ENCODE peak calls at places on chromosomes 13 and 19, in eight cellular contexts. Z is CD8-positive, alpha-beta T cell; I is astrocyte; B is hepatocyte; M is left lung; L is spleen; O is H1; K is neuronal stem cell. X is an unnamed sample.

GRCh38 chr19:5893907-5894703 is 9.5 kb downstream of the NDUFA11 start:
- DNase-seq in Z (no peak), I (no peak), B (no peak), M (no peak), L (peak; percentile 78), O (no peak), K (no peak), X (no peak)

GRCh38 chr19:23436944-23437343 is 41.7 kb upstream of the ZNF91 start:
- DNase-seq in Z (no peak), I (no peak), B (no peak), M (no peak), L (no peak), O (peak; percentile 47), K (no peak), X (no peak)

GRCh38 chr13:90532861-90533260 is 814.6 kb upstream of the MIR17HG start:
- DNase-seq in Z (no peak), I (no peak), B (no peak), M (no peak), L (no peak), O (no peak), K (no peak), X (no peak)

GRCh38 chr13:49497272-49497671 is 1.5 kb downstream of the PHF11 start:
- DNase-seq in Z (no peak), I (no peak), B (no peak), M (no peak), L (no peak), O (no peak), K (no peak), X (no peak)

GRCh38 chr13:109873351-109874123 is 87.2 kb upstream of the IRS2 start:
- DNase-seq in Z (no peak), I (no peak), B (no peak), M (no peak), L (no peak), O (no peak), K (no peak), X (no peak)

GRCh38 chr19:28435551-28436261 is 777.2 kb downstream of the UQCRFS1 start:
- DNase-seq in Z (no peak), I (no peak), B (no peak), M (no peak), L (no peak), O (no peak), K (no peak), X (no peak)

GRCh38 chr19:30877591-30878230 is 471.5 kb downstream of the TSHZ3 start:
- DNase-seq in Z (no peak), I (no peak), B (no peak), M (no peak), L (no peak), O (no peak), K (no peak), X (no peak)

GRCh38 chr13:110187501-110188161 is 119.3 kb downstream of the COL4A1 start:
- DNase-seq in Z (no peak), I (peak; percentile 86), B (peak; percentile 70), M (no peak), L (no peak), O (no peak), K (no peak), X (no peak)

GRCh38 chr19:48862827-48863226 is 5.6 kb downstream of the PLEKHA4 start:
- DNase-seq in Z (no peak), I (no peak), B (no peak), M (no peak), L (no peak), O (no peak), K (no peak), X (no peak)

GRCh38 chr19:40256511-40256910 is 28.6 kb downstream of the AKT2 start:
- DNase-seq in Z (no peak), I (no peak), B (no peak), M (peak; percentile 40), L (no peak), O (no peak), K (no peak), X (no peak)
- H3K27ac ChIP-seq in Z (no peak overlapping the region), I (no peak overlapping the region), B (no peak overlapping the region), M (no peak overlapping the region), L (no peak overlapping the region), O (no peak overlapping the region), K (no peak overlapping the region), X (no peak overlapping the region)

GRCh38 chr19:18233224-18233825 is 7.1 kb upstream of the PDE4C start:
- DNase-seq in Z (no peak), I (peak; percentile 19), B (peak; percentile 88), M (peak; percentile 86), L (no peak), O (peak; percentile 95), K (no peak), X (peak; percentile 52)
- H3K4me3 ChIP-seq in Z (no peak overlapping the region), I (no peak overlapping the region), B (no peak overlapping the region), M (no peak overlapping the region), L (no peak overlapping the region), O (peak overlapping the region; percentile 54), K (no peak overlapping the region), X (no peak overlapping the region)

DNA sequence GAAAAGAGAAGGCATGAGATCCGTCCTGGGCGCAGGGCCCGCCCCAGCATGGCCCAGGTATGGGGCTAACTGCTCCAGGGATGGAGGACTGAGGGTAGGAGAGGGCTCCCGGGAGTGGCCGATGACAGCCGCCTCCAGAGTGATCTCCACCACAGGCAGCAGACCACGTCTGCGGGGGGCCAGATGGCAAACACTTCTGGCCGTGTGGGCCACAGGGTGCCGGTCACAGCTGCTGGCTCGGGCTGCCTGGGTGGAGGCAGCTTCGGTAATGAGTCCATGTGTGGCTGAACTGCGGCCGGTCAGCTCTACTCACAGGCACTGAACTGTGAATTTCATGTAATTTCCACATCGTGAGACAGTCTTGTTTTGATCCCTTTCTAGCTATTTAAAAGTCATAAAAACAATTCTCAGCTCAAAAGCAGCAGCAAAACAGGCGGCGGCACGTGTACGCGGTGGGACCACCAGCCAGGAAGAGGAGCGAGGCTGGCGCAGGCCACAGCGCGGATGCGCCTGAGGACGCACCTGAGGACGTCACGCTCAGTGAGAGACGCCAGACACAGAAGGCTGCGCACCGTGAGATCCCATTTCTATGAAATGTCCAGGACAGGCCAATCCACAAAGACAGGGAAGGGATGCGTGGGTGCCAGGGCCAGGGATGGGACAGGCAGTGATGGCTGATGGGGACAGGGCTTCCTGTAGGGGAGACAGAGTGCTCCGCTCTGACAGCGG is 4.0 kb downstream of the LSM7 start:
- DNase-seq in Z (no peak), I (no peak), B (no peak), M (peak; percentile 72), L (peak; percentile 87), O (no peak), K (no peak), X (no peak)
- H3K27ac ChIP-seq in Z (no peak overlapping the region), I (no peak overlapping the region), B (no peak overlapping the region), M (no peak overlapping the region), L (no peak overlapping the region), O (peak overlapping the region; percentile 15), K (no peak overlapping the region), X (no peak overlapping the region)

GRCh38 chr13:77323858-77324257 is 3.0 kb downstream of the MYCBP2 start:
- DNase-seq in Z (no peak), I (no peak), B (no peak), M (no peak), L (no peak), O (no peak), K (no peak), X (no peak)
- H3K4me3 ChIP-seq in Z (no peak overlapping the region), I (no peak overlapping the region), B (no peak overlapping the region), M (no peak overlapping the region), L (peak overlapping the region; percentile 62), O (no peak overlapping the region), K (no peak overlapping the region), X (no peak overlapping the region)

DNA sequence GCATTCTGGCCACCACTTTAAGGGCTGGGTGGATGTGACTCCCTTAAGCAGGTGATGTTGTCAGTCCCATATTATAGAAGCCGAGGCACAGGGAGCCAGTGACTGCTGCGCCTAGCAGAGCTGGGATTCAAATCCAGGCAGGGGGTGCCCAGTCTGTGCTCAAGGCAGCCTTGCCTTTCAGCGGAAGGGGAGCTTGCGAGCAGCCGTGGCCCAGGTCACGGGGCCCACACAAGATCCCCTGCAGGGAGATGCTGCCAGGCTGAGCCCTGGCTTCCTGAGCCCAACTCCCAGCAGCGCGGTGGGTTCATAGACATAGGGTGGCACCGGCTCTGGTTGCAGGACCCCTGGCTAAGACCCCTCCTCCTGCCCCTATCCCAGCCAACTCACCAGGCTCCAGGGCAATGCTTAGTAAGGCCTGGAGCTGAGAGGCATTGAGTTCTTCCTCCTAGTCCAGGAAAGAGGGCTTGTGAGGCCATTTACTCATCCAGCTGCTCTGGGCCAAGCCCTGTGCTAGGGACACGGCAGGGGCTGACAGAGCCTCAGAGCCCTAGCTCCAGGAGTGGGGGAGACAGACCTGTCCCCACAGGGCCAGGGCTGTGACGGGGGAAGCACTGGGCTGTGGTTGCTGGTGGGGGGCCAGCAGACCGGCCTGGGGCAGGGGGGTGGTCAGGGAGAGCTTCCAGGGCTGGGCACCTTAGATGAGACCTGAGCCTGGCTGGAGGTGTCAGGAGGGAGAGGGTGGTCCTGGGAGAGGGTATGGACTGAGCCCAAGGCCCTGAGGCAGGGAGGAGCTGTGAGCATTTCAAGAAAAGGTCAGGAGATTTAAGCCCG is 9.6 kb downstream of the CAPN12 start:
- DNase-seq in Z (no peak), I (no peak), B (peak; percentile 40), M (no peak), L (peak; percentile 89), O (no peak), K (no peak), X (peak; percentile 59)
- H3K27ac ChIP-seq in Z (peak overlapping the region; percentile 2), I (peak overlapping the region; percentile 47), B (peak overlapping the region; percentile 91), M (peak overlapping the region; percentile 70), L (peak overlapping the region; percentile 76), O (no peak overlapping the region), K (peak overlapping the region; percentile 16), X (peak overlapping the region; percentile 82)

DNA sequence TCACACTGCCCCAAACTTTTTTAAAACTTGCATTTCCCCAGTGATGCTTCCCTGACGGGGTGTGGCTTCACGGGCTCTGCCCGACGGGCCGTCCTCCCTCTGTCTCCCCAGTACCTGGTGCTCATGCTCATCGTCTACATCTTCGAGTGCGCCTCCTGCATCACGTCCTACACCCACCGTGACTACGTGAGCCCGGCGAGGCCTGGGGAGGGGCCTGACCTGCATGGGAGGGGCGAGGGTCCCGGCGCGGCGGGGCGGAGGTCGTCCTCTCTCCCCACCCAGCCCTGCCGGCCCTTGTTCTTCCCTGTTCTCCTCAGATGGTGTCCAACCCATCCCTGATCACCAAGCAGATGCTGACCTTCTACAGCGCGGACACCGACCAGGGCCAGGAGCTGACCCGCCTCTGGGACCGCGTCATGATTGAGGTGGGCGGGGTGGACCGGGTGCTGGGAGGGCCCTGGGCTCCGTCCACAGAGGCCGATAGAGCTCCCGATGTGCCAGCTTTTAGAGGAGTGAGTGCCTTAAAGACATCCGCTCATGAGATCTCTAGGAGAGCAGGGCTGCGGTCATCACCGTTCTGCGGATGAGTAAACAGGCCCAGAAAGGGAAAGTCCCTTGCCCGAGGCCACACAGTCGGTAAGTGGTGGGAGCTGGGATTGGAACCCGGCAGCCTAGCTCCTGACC is 6.9 kb downstream of the UPK1A start:
- DNase-seq in Z (peak; percentile 24), I (peak; percentile 33), B (peak; percentile 62), M (peak; percentile 79), L (peak; percentile 77), O (peak; percentile 89), K (no peak), X (no peak)
- H3K4me3 ChIP-seq in Z (peak overlapping the region; percentile 53), I (peak overlapping the region; percentile 46), B (peak overlapping the region; percentile 12), M (peak overlapping the region; percentile 4), L (peak overlapping the region; percentile 30), O (peak overlapping the region; percentile 77), K (peak overlapping the region; percentile 22), X (peak overlapping the region; percentile 28)

GRCh38 chr19:33301011-33301899 is 1.1 kb downstream of the CEBPA start:
- DNase-seq in Z (no peak), I (no peak), B (no peak), M (peak; percentile 89), L (peak; percentile 88), O (peak; percentile 64), K (no peak), X (no peak)
- H3K27ac ChIP-seq in Z (no peak overlapping the region), I (no peak overlapping the region), B (peak overlapping the region; percentile 86), M (peak overlapping the region; percentile 79), L (peak overlapping the region; percentile 5), O (no peak overlapping the region), K (no peak overlapping the region), X (no peak overlapping the region)